ENCODE peak calls at places on chromosomes 13 and 19, in four cellular contexts. K is PC-3, J is A673, P is left ventricle myocardium inferior. W is an unnamed sample.

GRCh38 chr19:45079911-45080469 is 930 bp downstream of the GEMIN7 start:
- DNase-seq in K (no peak), J (no peak), P (no peak), W (no peak)

GRCh38 chr19:46131485-46132143 is 7.1 kb upstream of the IGFL3 start:
- DNase-seq in K (no peak), J (no peak), P (no peak), W (no peak)

GRCh38 chr19:52086481-52086880 is 9.1 kb downstream of the ZNF841 start:
- DNase-seq in K (no peak), J (no peak), P (no peak), W (no peak)

GRCh38 chr13:38264363-38265134 is 85.1 kb upstream of the UFM1 start:
- DNase-seq in K (no peak), J (no peak), P (no peak), W (no peak)

GRCh38 chr19:610071-610800 is 20.6 kb downstream of the HCN2 start:
- DNase-seq in K (no peak), J (peak), P (no peak), W (no peak)

GRCh38 chr19:6204866-6205723 is 69.6 kb downstream of the ACSBG2 start:
- DNase-seq in K (no peak), J (no peak), P (no peak), W (no peak)

GRCh38 chr19:1814391-1814790 is 2.3 kb upstream of the ATP8B3 start:
- DNase-seq in K (no peak), J (no peak), P (no peak), W (no peak)

GRCh38 chr13:44719857-44720671 is 143.9 kb upstream of the TSC22D1 start:
- DNase-seq in K (peak), J (no peak), P (no peak), W (peak)

GRCh38 chr19:31296741-31297390 is 52.4 kb downstream of the TSHZ3 start:
- DNase-seq in K (no peak), J (no peak), P (no peak), W (no peak)

GRCh38 chr13:23235994-23236393 is 55.2 kb downstream of the SGCG start:
- DNase-seq in K (no peak), J (no peak), P (no peak), W (no peak)

GRCh38 chr19:30783936-30784335 is 411.8 kb downstream of the ZNF536 start:
- DNase-seq in K (no peak), J (no peak), P (no peak), W (no peak)

GRCh38 chr19:4467835-4468234 is 4.3 kb upstream of the HDGFL2 start:
- DNase-seq in K (no peak), J (no peak), P (no peak), W (no peak)

GRCh38 chr19:55486971-55487883 is 1.0 kb upstream of the SSC5D start:
- DNase-seq in K (peak), J (peak), P (peak), W (peak)

GRCh38 chr13:106532111-106532929 is 3.1 kb downstream of the EFNB2 start:
- DNase-seq in K (peak), J (no peak), P (no peak), W (no peak)

GRCh38 chr19:11505504-11506100 is at the start of gene ZNF653:
- DNase-seq in K (peak), J (peak), P (peak), W (peak)

GRCh38 chr19:41776700-41777099 is 19.7 kb upstream of the CEACAM3 start:
- DNase-seq in K (peak), J (no peak), P (no peak), W (no peak)

GRCh38 chr19:35644987-35645679 is 3.0 kb upstream of the COX6B1 start:
- DNase-seq in K (peak), J (peak), P (peak), W (peak)

GRCh38 chr13:74024314-74024713 is 109.9 kb downstream of the KLF12 start:
- DNase-seq in K (no peak), J (no peak), P (no peak), W (no peak)

GRCh38 chr13:39823063-39823713 is 167.7 kb downstream of the COG6 start:
- DNase-seq in K (no peak), J (peak), P (no peak), W (no peak)

GRCh38 chr13:49997935-49998334 is 1.1 kb downstream of the TRIM13 start:
- DNase-seq in K (peak), J (no peak), P (no peak), W (no peak)

GRCh38 chr19:19111967-19112580 is 26.2 kb downstream of the TMEM161A start:
- DNase-seq in K (no peak), J (no peak), P (no peak), W (no peak)

GRCh38 chr13:48828962-48829405 is 146.7 kb upstream of the FNDC3A start:
- DNase-seq in K (peak), J (no peak), P (no peak), W (no peak)

GRCh38 chr13:102589291-102589822 is 7.4 kb upstream of the TPP2 start:
- DNase-seq in K (no peak), J (peak), P (no peak), W (no peak)

GRCh38 chr19:44346556-44346955 is 9.9 kb downstream of the ZNF112 start:
- DNase-seq in K (no peak), J (no peak), P (no peak), W (no peak)

GRCh38 chr19:29663861-29664752 is 1.2 kb upstream of the PLEKHF1 start:
- DNase-seq in K (peak), J (no peak), P (no peak), W (no peak)

GRCh38 chr19:51807111-51807701 is 12.2 kb downstream of the FPR3 start:
- DNase-seq in K (peak), J (peak), P (no peak), W (no peak)

GRCh38 chr13:94329754-94330551 is 149.5 kb downstream of the DCT start:
- DNase-seq in K (peak), J (peak), P (no peak), W (peak)

GRCh38 chr13:76414320-76414719 is 471.9 kb downstream of the KCTD12 start:
- DNase-seq in K (no peak), J (no peak), P (no peak), W (no peak)

GRCh38 chr13:41716236-41716635 is 244.7 kb downstream of the VWA8 start:
- DNase-seq in K (no peak), J (no peak), P (no peak), W (no peak)

GRCh38 chr13:23703241-23703640 is 133.0 kb downstream of the TNFRSF19 start:
- DNase-seq in K (no peak), J (no peak), P (no peak), W (peak)

GRCh38 chr19:48442116-48443035 is 3.4 kb upstream of the GRWD1 start:
- DNase-seq in K (no peak), J (no peak), P (no peak), W (no peak)

GRCh38 chr19:6020166-6020967 is 42.4 kb upstream of the RANBP3 start:
- DNase-seq in K (peak), J (no peak), P (no peak), W (no peak)

GRCh38 chr13:75633285-75633684 is 2.8 kb upstream of the LMO7 start:
- DNase-seq in K (peak), J (peak), P (no peak), W (no peak)

GRCh38 chr19:435707-436412 is 25.0 kb downstream of the SHC2 start:
- DNase-seq in K (no peak), J (no peak), P (no peak), W (no peak)

GRCh38 chr19:7170983-7171382 is 101.5 kb downstream of the ZNF557 start:
- DNase-seq in K (no peak), J (no peak), P (no peak), W (no peak)

GRCh38 chr13:46469064-46469463 is 82.0 kb upstream of the RUBCNL start:
- DNase-seq in K (peak), J (peak), P (no peak), W (no peak)

GRCh38 chr13:83377486-83377885 is 504.8 kb downstream of the SLITRK1 start:
- DNase-seq in K (no peak), J (no peak), P (no peak), W (no peak)

DNA sequence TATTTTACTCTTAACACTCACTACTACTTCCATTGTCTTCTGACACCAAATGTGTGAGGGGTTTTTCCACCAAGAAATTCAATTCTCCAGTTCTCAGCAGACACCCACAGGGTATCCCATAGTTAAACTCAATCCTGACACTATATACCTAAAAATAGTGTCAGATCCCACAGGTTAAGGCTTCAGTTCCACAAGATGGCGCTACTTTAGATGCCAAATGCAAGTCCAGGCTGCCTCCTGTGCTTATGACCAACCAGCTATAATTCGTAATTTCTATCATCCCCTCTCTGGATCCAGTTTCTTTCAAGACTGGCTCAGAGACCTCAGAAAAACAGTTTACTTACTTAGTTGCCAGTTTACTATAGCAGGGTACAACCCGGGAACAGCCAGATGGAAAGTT is 1146.2 kb upstream of the SPRY2 start:
- DNase-seq in K (peak), J (peak), P (no peak), W (no peak)
- TF ChIP-seq CTCF in K (peak), J (peak), P (no peak), W (no peak)

DNA sequence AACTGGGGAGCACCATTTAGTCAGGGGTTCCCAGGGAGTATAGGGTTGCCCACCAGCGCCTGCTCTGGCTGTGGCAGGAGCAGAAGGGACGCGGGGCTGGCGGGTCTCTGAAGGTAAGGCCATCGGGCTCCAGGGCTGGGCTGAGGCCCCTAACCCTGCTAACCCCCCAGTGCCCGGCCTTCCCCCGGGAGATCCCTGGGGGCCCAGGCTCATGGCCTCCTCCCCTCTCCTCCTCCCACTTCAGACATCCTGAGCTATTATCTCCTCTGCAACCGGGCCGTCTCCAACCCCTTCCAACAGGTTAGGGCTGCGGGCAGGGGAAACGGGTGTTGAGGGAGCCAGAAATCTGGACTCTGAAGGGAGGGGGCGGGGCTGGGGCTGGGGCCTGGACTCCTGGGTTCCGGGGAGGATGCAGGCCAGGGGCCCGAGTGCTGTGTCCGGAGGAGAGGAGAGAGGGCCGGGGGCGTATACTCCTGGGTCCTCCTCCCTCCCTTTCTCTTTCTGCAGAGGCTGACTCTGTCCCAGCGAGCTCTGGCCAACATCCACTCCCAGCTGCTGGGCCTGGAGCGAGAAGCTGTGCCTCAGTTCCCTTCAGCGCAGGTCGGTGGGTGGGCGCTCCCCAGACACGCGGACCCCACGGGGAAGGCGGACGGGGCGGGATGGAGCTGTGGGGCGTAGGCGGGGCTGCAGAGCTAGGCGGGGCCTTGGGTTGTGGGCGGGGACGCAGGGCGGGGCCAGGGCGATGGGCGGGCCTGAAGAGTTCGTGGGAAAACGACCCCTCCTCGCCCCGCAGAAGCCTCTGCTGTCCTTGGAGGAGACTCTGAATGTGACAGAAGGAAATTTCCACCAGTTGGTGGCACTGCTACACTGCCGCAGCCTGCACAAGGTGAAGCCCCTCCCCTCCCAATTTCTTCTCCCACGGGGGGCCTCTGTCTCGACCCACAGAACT is 15.3 kb downstream of the TTYH1 start:
- DNase-seq in K (peak), J (peak), P (peak), W (no peak)
- H3K4me3 ChIP-seq in K (peak), J (peak), P (peak), W (no peak)

GRCh38 chr13:60369242-60369641 is 27.8 kb upstream of the TDRD3 start:
- DNase-seq in K (peak), J (peak), P (no peak), W (no peak)
- TF ChIP-seq CTCF in K (peak), J (peak), P (peak), W (no peak)

GRCh38 chr19:50333737-50334617 is 4.8 kb upstream of the KCNC3 start:
- DNase-seq in K (peak), J (no peak), P (peak), W (peak)

GRCh38 chr19:50331187-50332013 is 2.2 kb upstream of the KCNC3 start:
- DNase-seq in K (no peak), J (no peak), P (no peak), W (no peak)

GRCh38 chr19:50332014-50332263 is 2.8 kb upstream of the KCNC3 start:
- DNase-seq in K (no peak), J (no peak), P (no peak), W (no peak)

GRCh38 chr19:50333235-50333736 is 4.1 kb upstream of the KCNC3 start:
- DNase-seq in K (peak), J (peak), P (peak), W (peak)

GRCh38 chr19:50332264-50333038 is 3.3 kb upstream of the KCNC3 start:
- DNase-seq in K (peak), J (no peak), P (no peak), W (no peak)
- H3K4me3 ChIP-seq in K (no peak), J (peak), P (peak), W (peak)

GRCh38 chr19:58451358-58452101 is at the start of gene ZNF324B:
- DNase-seq in K (peak), J (peak), P (peak), W (peak)
- TF ChIP-seq CTCF in K (no peak), J (no peak), P (no peak), W (peak)